ENCODE peak calls at places on chromosomes 2 and 18, in eight cellular contexts. M is colonic mucosa, Z is pancreas, C is tibial artery, Q is body of pancreas, J is hepatocyte, U is psoas muscle, O is cardiac muscle cell. W is an unnamed sample. For H3K4me1 and H3K27me3, the result is how much of the 10 kb centered on the place peaks cover.

GRCh38 chr18:53441761-53442414 is 782.6 kb downstream of the MBD2 start:
- DNase-seq in M (no peak), Z (no peak), C (no peak), Q (no peak), J (no peak), U (no peak), O (no peak), W (no peak)

GRCh38 chr2:46651363-46652099 is 172.2 kb downstream of the TMEM247 start:
- DNase-seq in M (no peak), Z (peak), C (no peak), Q (no peak), J (peak), U (no peak), O (no peak), W (no peak)

GRCh38 chr18:69968073-69968472 is 20.4 kb upstream of the CD226 start:
- DNase-seq in M (no peak), Z (no peak), C (no peak), Q (no peak), J (no peak), U (no peak), O (no peak), W (no peak)

GRCh38 chr2:234329202-234329930 is 167.5 kb downstream of the ARL4C start:
- DNase-seq in M (peak), Z (no peak), C (no peak), Q (no peak), J (no peak), U (no peak), O (no peak), W (no peak)

GRCh38 chr18:11857177-11857887 is 6.1 kb downstream of the CHMP1B start:
- DNase-seq in M (peak), Z (no peak), C (peak), Q (peak), J (peak), U (peak), O (peak), W (peak)

GRCh38 chr2:1632006-1632348 is 112.3 kb downstream of the PXDN start:
- DNase-seq in M (peak), Z (no peak), C (no peak), Q (no peak), J (peak), U (no peak), O (no peak), W (peak)

GRCh38 chr2:127826047-127826446 is 15.1 kb upstream of the WDR33 start:
- DNase-seq in M (no peak), Z (no peak), C (no peak), Q (no peak), J (no peak), U (no peak), O (no peak), W (no peak)

GRCh38 chr18:64791211-64791610 is 642.3 kb upstream of the LINC00305 start:
- DNase-seq in M (no peak), Z (no peak), C (no peak), Q (no peak), J (no peak), U (no peak), O (no peak), W (no peak)

GRCh38 chr2:1569879-1570450 is 156.7 kb downstream of the TPO start:
- DNase-seq in M (no peak), Z (no peak), C (no peak), Q (no peak), J (no peak), U (no peak), O (no peak), W (no peak)

GRCh38 chr2:241050624-241051577 is 51.2 kb downstream of the MTERF4 start:
- DNase-seq in M (peak), Z (peak), C (peak), Q (no peak), J (no peak), U (no peak), O (no peak), W (no peak)

GRCh38 chr2:179946810-179947485 is 60.1 kb downstream of the CWC22 start:
- DNase-seq in M (no peak), Z (no peak), C (no peak), Q (no peak), J (no peak), U (no peak), O (no peak), W (no peak)

GRCh38 chr2:173831312-173832229 is 133.6 kb downstream of the SP3 start:
- DNase-seq in M (peak), Z (no peak), C (peak), Q (peak), J (peak), U (peak), O (peak), W (no peak)

GRCh38 chr18:33440011-33440383 is 524 bp downstream of the CCDC178 start:
- DNase-seq in M (peak), Z (peak), C (peak), Q (peak), J (peak), U (peak), O (peak), W (no peak)

GRCh38 chr2:12008425-12009061 is 262.1 kb downstream of the LPIN1 start:
- DNase-seq in M (no peak), Z (no peak), C (no peak), Q (no peak), J (no peak), U (no peak), O (peak), W (no peak)

GRCh38 chr2:575728-576237 is 101.4 kb downstream of the TMEM18 start:
- DNase-seq in M (no peak), Z (no peak), C (no peak), Q (no peak), J (no peak), U (no peak), O (no peak), W (no peak)

GRCh38 chr2:179486969-179487752 is 222.5 kb upstream of the SESTD1 start:
- DNase-seq in M (peak), Z (no peak), C (no peak), Q (no peak), J (no peak), U (no peak), O (no peak), W (no peak)

GRCh38 chr2:28447943-28448737 is 47.7 kb upstream of the PLB1 start:
- DNase-seq in M (no peak), Z (no peak), C (no peak), Q (no peak), J (no peak), U (no peak), O (peak), W (no peak)

GRCh38 chr2:107717666-107718065 is 109.0 kb upstream of the RGPD4 start:
- DNase-seq in M (no peak), Z (no peak), C (no peak), Q (no peak), J (no peak), U (no peak), O (no peak), W (no peak)

GRCh38 chr2:145064476-145064875 is 544.6 kb upstream of the ZEB2 start:
- DNase-seq in M (no peak), Z (no peak), C (no peak), Q (no peak), J (no peak), U (no peak), O (no peak), W (no peak)

GRCh38 chr2:37676274-37676673 is 4.8 kb upstream of the CDC42EP3 start:
- DNase-seq in M (no peak), Z (no peak), C (no peak), Q (no peak), J (no peak), U (no peak), O (no peak), W (no peak)

GRCh38 chr2:184119920-184120820 is 478.2 kb upstream of the ZNF804A start:
- DNase-seq in M (no peak), Z (no peak), C (no peak), Q (no peak), J (no peak), U (no peak), O (no peak), W (no peak)

GRCh38 chr18:47680488-47680887 is 250.0 kb downstream of the SMAD2 start:
- DNase-seq in M (no peak), Z (no peak), C (no peak), Q (no peak), J (no peak), U (no peak), O (no peak), W (no peak)

GRCh38 chr18:22063672-22064071 is 105.7 kb upstream of the GATA6 start:
- DNase-seq in M (no peak), Z (no peak), C (no peak), Q (no peak), J (no peak), U (no peak), O (no peak), W (no peak)

GRCh38 chr2:21175895-21176646 is 52.3 kb downstream of the TDRD15 start:
- DNase-seq in M (no peak), Z (no peak), C (no peak), Q (no peak), J (peak), U (no peak), O (peak), W (no peak)

GRCh38 chr18:51655327-51655698 is 457.8 kb upstream of the MEX3C start:
- DNase-seq in M (no peak), Z (no peak), C (no peak), Q (no peak), J (peak), U (no peak), O (no peak), W (no peak)

GRCh38 chr2:72710418-72711152 is 115.2 kb downstream of the EXOC6B start:
- DNase-seq in M (no peak), Z (no peak), C (no peak), Q (no peak), J (no peak), U (no peak), O (no peak), W (no peak)

GRCh38 chr2:227595797-227596196 is 2.9 kb upstream of the SCYGR2 start:
- DNase-seq in M (no peak), Z (no peak), C (no peak), Q (no peak), J (no peak), U (no peak), O (no peak), W (no peak)

GRCh38 chr18:77063256-77063655 is 69.3 kb downstream of the MBP start:
- DNase-seq in M (peak), Z (no peak), C (no peak), Q (no peak), J (no peak), U (no peak), O (peak), W (no peak)

GRCh38 chr2:140551291-140551690 is 1579.5 kb downstream of the LRP1B start:
- DNase-seq in M (no peak), Z (no peak), C (no peak), Q (no peak), J (no peak), U (no peak), O (no peak), W (no peak)

GRCh38 chr2:140555701-140556100 is 1575.1 kb downstream of the LRP1B start:
- DNase-seq in M (no peak), Z (no peak), C (no peak), Q (no peak), J (no peak), U (no peak), O (no peak), W (no peak)

GRCh38 chr2:140552634-140553033 is 1578.2 kb downstream of the LRP1B start:
- DNase-seq in M (no peak), Z (no peak), C (no peak), Q (no peak), J (no peak), U (no peak), O (no peak), W (no peak)
- H3K4me1 ChIP-seq in M (under half), Z (under half), C (under half), Q (under half), J (under half), U (under half), O (under half), W (under half)

DNA sequence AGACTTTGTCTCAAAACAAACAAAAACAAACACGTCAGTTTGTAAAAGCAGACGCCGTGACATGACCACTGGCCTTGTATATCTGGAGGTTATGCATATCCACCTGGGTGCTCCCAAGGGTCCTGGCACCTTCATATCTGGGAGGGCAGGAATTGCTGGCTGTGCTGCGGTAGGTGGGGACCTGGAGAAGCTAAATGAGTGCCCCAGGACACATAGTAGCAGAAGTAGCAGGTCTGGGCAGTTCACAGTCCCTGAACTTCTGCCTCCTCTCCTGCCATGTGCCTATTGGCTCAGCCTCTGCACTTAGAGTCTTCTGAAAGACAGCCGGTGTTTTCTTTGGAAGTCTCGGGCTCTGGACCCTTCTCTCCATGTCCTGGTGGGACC is 30.9 kb upstream of the IL1R2 start:
- DNase-seq in M (no peak), Z (no peak), C (no peak), Q (no peak), J (no peak), U (no peak), O (no peak), W (no peak)
- H3K4me3 ChIP-seq in M (no peak), Z (no peak), C (no peak), Q (no peak), J (no peak), U (no peak), O (no peak), W (no peak)

GRCh38 chr18:54742654-54743053 is 85.6 kb upstream of the RAB27B start:
- DNase-seq in M (peak), Z (no peak), C (peak), Q (peak), J (peak), U (no peak), O (peak), W (no peak)
- H3K27me3 ChIP-seq in M (under half), Z (under half), C (under half), Q (under half), J (under half), U (under half), O (under half), W (under half)

GRCh38 chr2:181468857-181469256 is 11.7 kb downstream of the ITGA4 start:
- DNase-seq in M (no peak), Z (no peak), C (no peak), Q (no peak), J (no peak), U (no peak), O (no peak), W (no peak)
- H3K4me1 ChIP-seq in M (under half), Z (under half), C (under half), Q (under half), J (under half), U (under half), O (under half), W (under half)

GRCh38 chr2:113276906-113277425 is 1.8 kb downstream of the PAX8 start:
- DNase-seq in M (no peak), Z (no peak), C (no peak), Q (no peak), J (no peak), U (no peak), O (no peak), W (no peak)
- H3K4me3 ChIP-seq in M (no peak), Z (no peak), C (no peak), Q (no peak), J (no peak), U (no peak), O (no peak), W (no peak)

DNA sequence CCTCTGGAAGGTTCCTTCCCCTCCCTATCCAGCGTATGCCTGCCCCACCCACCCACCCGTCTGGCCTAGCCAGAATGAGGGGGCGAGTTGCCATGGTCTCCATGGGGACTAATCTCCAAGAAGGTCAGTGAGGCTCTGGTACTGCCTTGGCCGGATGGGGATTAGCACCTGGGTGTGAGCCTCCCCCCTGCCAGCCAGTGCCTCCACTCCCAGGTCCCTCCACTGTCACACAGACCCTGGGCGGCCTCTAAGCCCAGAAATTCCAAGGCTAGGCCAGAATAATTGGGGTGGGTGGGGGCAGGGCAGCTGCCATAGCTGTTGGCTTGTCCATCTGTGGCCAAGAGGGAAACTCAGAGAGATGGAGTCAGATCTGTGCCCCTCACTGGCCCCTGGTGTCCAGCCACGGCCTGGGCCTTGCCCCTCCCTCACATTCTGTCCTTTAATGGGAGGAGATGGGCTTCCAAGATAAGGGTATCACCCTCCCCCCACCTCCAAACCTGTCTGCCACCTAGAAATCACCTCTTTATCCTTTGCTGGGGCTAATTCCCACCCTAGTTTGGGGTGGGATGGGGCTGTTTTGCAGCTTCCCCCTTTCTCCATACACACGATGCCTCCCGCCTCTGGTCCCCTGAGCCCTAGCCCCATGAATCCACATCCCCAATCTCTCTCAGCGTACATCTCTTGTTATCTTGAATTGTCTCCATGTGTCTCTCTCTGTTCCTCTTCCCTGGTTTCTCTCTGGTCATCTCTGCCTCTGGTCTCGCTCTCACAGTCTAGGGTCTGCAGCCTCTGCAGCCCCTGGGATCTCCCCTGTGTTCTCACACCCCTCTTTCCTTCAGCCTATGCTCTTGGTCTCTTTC is 6.0 kb upstream of the CRYBA2 start:
- DNase-seq in M (no peak), Z (peak), C (no peak), Q (no peak), J (no peak), U (no peak), O (no peak), W (no peak)
- H3K27me3 ChIP-seq in M (under half), Z (under half), C (under half), Q (under half), J (half or more), U (under half), O (half or more), W (under half)

GRCh38 chr18:43559507-43559906 is 282.2 kb upstream of the SYT4 start:
- DNase-seq in M (no peak), Z (no peak), C (no peak), Q (no peak), J (no peak), U (no peak), O (no peak), W (no peak)
- H3K4me1 ChIP-seq in M (under half), Z (under half), C (under half), Q (under half), J (under half), U (under half), O (under half), W (under half)

GRCh38 chr2:232634319-232635150 is 1.1 kb downstream of the EFHD1 start:
- DNase-seq in M (no peak), Z (peak), C (peak), Q (no peak), J (no peak), U (peak), O (no peak), W (no peak)
- H3K4me3 ChIP-seq in M (peak), Z (peak), C (peak), Q (no peak), J (peak), U (peak), O (peak), W (no peak)

GRCh38 chr18:59264136-59264571 is 9.1 kb downstream of the RAX start:
- DNase-seq in M (no peak), Z (no peak), C (no peak), Q (no peak), J (no peak), U (no peak), O (no peak), W (no peak)
- H3K27me3 ChIP-seq in M (half or more), Z (under half), C (under half), Q (under half), J (half or more), U (under half), O (half or more), W (under half)

GRCh38 chr2:105779394-105779793 is 34.7 kb downstream of the NCK2 start:
- DNase-seq in M (no peak), Z (no peak), C (no peak), Q (no peak), J (no peak), U (no peak), O (no peak), W (no peak)
- H3K4me1 ChIP-seq in M (under half), Z (under half), C (under half), Q (half or more), J (under half), U (half or more), O (under half), W (under half)

W was measured in Caco-2.